ENCODE peak calls at places on chromosomes 6 and 20, in eight cellular contexts. E, N, X, O, U, J, Z and D are unnamed samples.

GRCh38 chr20:19757487-19757972 is 528 bp upstream of the RIN2 start:
- DNase-seq in E (peak; percentile 83), N (no peak), X (peak; percentile 68), O (no peak), U (no peak), J (no peak), Z (peak; percentile 51), D (no peak)

GRCh38 chr6:144993870-144994269 is 708.7 kb downstream of the UTRN start:
- DNase-seq in E (no peak), N (no peak), X (peak; percentile 59), O (no peak), U (no peak), J (no peak), Z (no peak), D (peak; percentile 9)

GRCh38 chr6:153852481-153852880 is 186.6 kb upstream of the OPRM1 start:
- DNase-seq in E (no peak), N (no peak), X (no peak), O (no peak), U (no peak), J (no peak), Z (no peak), D (no peak)

GRCh38 chr6:74946961-74947360 is 258.9 kb downstream of the COL12A1 start:
- DNase-seq in E (no peak), N (no peak), X (peak; percentile 71), O (no peak), U (no peak), J (no peak), Z (no peak), D (no peak)

GRCh38 chr20:7841291-7841966 is 98.8 kb downstream of the HAO1 start:
- DNase-seq in E (no peak), N (peak; percentile 14), X (peak; percentile 91), O (no peak), U (no peak), J (no peak), Z (no peak), D (no peak)

GRCh38 chr6:38493929-38494547 is 145.7 kb downstream of the BTBD9 start:
- DNase-seq in E (peak; percentile 97), N (peak; percentile 63), X (peak; percentile 33), O (peak; percentile 74), U (peak; percentile 73), J (peak; percentile 83), Z (peak; percentile 67), D (no peak)

GRCh38 chr20:36336204-36336603 is 30.1 kb downstream of the DLGAP4 start:
- DNase-seq in E (no peak), N (no peak), X (no peak), O (no peak), U (no peak), J (no peak), Z (no peak), D (no peak)

GRCh38 chr6:25205629-25206028 is 73.5 kb upstream of the CARMIL1 start:
- DNase-seq in E (no peak), N (no peak), X (no peak), O (no peak), U (no peak), J (no peak), Z (no peak), D (no peak)

GRCh38 chr6:166570929-166571699 is 15.4 kb downstream of the RAMACL start:
- DNase-seq in E (no peak), N (no peak), X (no peak), O (no peak), U (no peak), J (no peak), Z (no peak), D (no peak)

GRCh38 chr6:136524339-136524935 is 25.8 kb downstream of the MAP7 start:
- DNase-seq in E (no peak), N (no peak), X (no peak), O (no peak), U (no peak), J (no peak), Z (no peak), D (no peak)

GRCh38 chr6:32638521-32639219 is 1.5 kb downstream of the HLA-DQA1 start:
- DNase-seq in E (no peak), N (no peak), X (no peak), O (no peak), U (no peak), J (peak; percentile 56), Z (no peak), D (no peak)

GRCh38 chr6:134351615-134352474 is 33.9 kb upstream of the SGK1 start:
- DNase-seq in E (no peak), N (no peak), X (no peak), O (no peak), U (no peak), J (no peak), Z (no peak), D (no peak)

GRCh38 chr6:47853766-47854165 is 71.9 kb downstream of the OPN5 start:
- DNase-seq in E (no peak), N (no peak), X (no peak), O (no peak), U (no peak), J (no peak), Z (no peak), D (no peak)

GRCh38 chr20:21159658-21160380 is 33.9 kb downstream of the KIZ start:
- DNase-seq in E (no peak), N (no peak), X (peak; percentile 25), O (no peak), U (no peak), J (no peak), Z (no peak), D (no peak)

GRCh38 chr20:48722737-48723191 is 105.0 kb downstream of the PREX1 start:
- DNase-seq in E (no peak), N (no peak), X (no peak), O (no peak), U (no peak), J (peak; percentile 50), Z (no peak), D (no peak)

GRCh38 chr6:99026135-99026534 is 78.4 kb upstream of the FBXL4 start:
- DNase-seq in E (no peak), N (no peak), X (peak; percentile 1), O (no peak), U (no peak), J (peak; percentile 35), Z (no peak), D (no peak)